ENCODE peak calls at places on chromosomes 5 and 9, in six cellular contexts. K is iPS DF 6.9; E is activated CD8-positive, alpha-beta memory T cell treated with anti-CD3 and anti-CD28 coated beads, Interleukin-2, amount 50 U/mL, for 48 hours; N is activated T-cell treated with anti-CD3 and anti-CD28 coated beads, Interleukin-2, amount 50 U/mL, for 48 hours; H is stimulated activated naive CD8-positive, alpha-beta T cell treated with anti-CD3 and anti-CD28 coated beads, Interleukin-15, Interleukin-2, amounts not matched to agents 100 U/mL and 50 U/mL, for 24 hours; S is NCI-H460. M is an unnamed sample.

GRCh38 chr5:150523472-150524350 is 15.8 kb downstream of the NDST1 start:
- DNase-seq in K (peak), E (no peak), S (peak), H (no peak), N (no peak), M (peak)

GRCh38 chr5:4802044-4802443 is 338.1 kb upstream of the ADAMTS16 start:
- DNase-seq in E (no peak), S (no peak), H (no peak), K (no peak), N (no peak), M (no peak)

GRCh38 chr5:75948441-75948840 is 134.7 kb upstream of the SV2C start:
- DNase-seq in K (no peak), N (no peak), H (no peak), E (no peak), S (no peak), M (no peak)

GRCh38 chr5:115843444-115844130 is 1.9 kb downstream of the AP3S1 start:
- DNase-seq in E (no peak), H (no peak), N (no peak), S (no peak), K (no peak), M (no peak)

GRCh38 chr5:54243483-54244080 is 66.8 kb downstream of the ARL15 start:
- DNase-seq in K (no peak), S (peak), N (peak), E (no peak), H (peak), M (no peak)

GRCh38 chr9:22514866-22515265 is 68.2 kb downstream of the DMRTA1 start:
- DNase-seq in H (no peak), S (peak), N (no peak), K (no peak), E (no peak), M (no peak)

GRCh38 chr5:168843998-168844374 is 264.8 kb upstream of the PANK3 start:
- DNase-seq in K (no peak), N (no peak), H (no peak), E (no peak), S (no peak), M (no peak)

GRCh38 chr9:104805441-104805840 is 41.5 kb downstream of the NIPSNAP3B start:
- DNase-seq in H (no peak), E (no peak), S (no peak), K (no peak), N (no peak), M (no peak)

GRCh38 chr9:34513567-34514214 is 9.1 kb downstream of the ENHO start:
- DNase-seq in S (no peak), H (no peak), E (no peak), K (no peak), N (no peak), M (no peak)

GRCh38 chr5:67648201-67648671 is 451.6 kb upstream of the CD180 start:
- DNase-seq in N (no peak), S (no peak), K (no peak), E (no peak), H (no peak), M (no peak)

GRCh38 chr5:74017786-74018211 is 391.8 kb downstream of the ARHGEF28 start:
- DNase-seq in S (no peak), N (no peak), E (no peak), H (no peak), K (no peak), M (no peak)

GRCh38 chr9:137646341-137646740 is 27.5 kb downstream of the EHMT1 start:
- DNase-seq in H (no peak), K (no peak), E (no peak), N (no peak), S (no peak), M (no peak)

GRCh38 chr9:34927061-34927460 is 31.0 kb upstream of the PHF24 start:
- DNase-seq in S (no peak), N (no peak), K (no peak), E (no peak), H (no peak), M (no peak)